ENCODE peak calls at places on chromosomes 16 and 17, in five cellular contexts. V is GM13977; X is left ventricle myocardium inferior; C is kidney tubule cell; Q is activated CD8-positive, alpha-beta memory T cell treated with anti-CD3 and anti-CD28 coated beads for 48 hours. D is an unnamed sample.
A peak's percentile ranks its signal among the peaks of the same experiment; 100 is the strongest.

GRCh38 chr17:72498671-72499210 is 377.9 kb downstream of the SOX9 start:
- DNase-seq in V (no peak), X (no peak), C (no peak), Q (no peak), D (no peak)

GRCh38 chr17:66413564-66414520 is 111.4 kb downstream of the PRKCA start:
- DNase-seq in V (no peak), X (no peak), C (no peak), Q (no peak), D (no peak)

GRCh38 chr17:14302421-14303099 is 1.7 kb downstream of the HS3ST3B1 start:
- DNase-seq in V (peak; percentile 89), X (peak; percentile 84), C (peak; percentile 77), Q (peak; percentile 65), D (peak; percentile 88)

GRCh38 chr16:89988951-89989350 is 30.3 kb downstream of the DBNDD1 start:
- DNase-seq in V (no peak), X (no peak), C (no peak), Q (no peak), D (no peak)

GRCh38 chr17:82031303-82031884 is at the start of gene RAC3:
- DNase-seq in V (peak; percentile 86), X (no peak), C (peak; percentile 33), Q (no peak), D (peak; percentile 78)

GRCh38 chr17:68511671-68512246 is 471 bp upstream of the PRKAR1A start:
- DNase-seq in V (peak; percentile 83), X (peak; percentile 85), C (peak; percentile 79), Q (no peak), D (peak; percentile 79)

GRCh38 chr17:1627219-1627986 is 1.2 kb downstream of the SLC43A2 start:
- DNase-seq in V (peak; percentile 60), X (no peak), C (no peak), Q (no peak), D (peak; percentile 66)

GRCh38 chr17:40846515-40847155 is 20.4 kb downstream of the KRT12 start:
- DNase-seq in V (no peak), X (no peak), C (no peak), Q (no peak), D (no peak)

GRCh38 chr16:19898924-19899604 is 14.4 kb upstream of the GPRC5B start:
- DNase-seq in V (peak; percentile 66), X (no peak), C (peak; percentile 64), Q (no peak), D (peak; percentile 70)

GRCh38 chr17:45341389-45342158 is 24.8 kb upstream of the MAP3K14 start:
- DNase-seq in V (no peak), X (peak; percentile 81), C (peak; percentile 93), Q (no peak), D (no peak)

D was measured in GM13976.